ENCODE peak calls at places on chromosome 11, in five cellular contexts. I is mucosa of gallbladder, P is Kasumi-1, E is AG10803, M is thoracic aorta. V is an unnamed sample.
A peak's percentile ranks its signal among the peaks of the same experiment; 100 is the strongest.

GRCh38 chr11:33694346-33695050 is 6.1 kb downstream of the C11orf91 start:
- DNase-seq in I (no peak), M (no peak), P (peak; percentile 15), E (no peak), V (no peak)

GRCh38 chr11:76835928-76836612 is 24.6 kb upstream of the ACER3 start:
- DNase-seq in M (no peak), I (peak; percentile 78), P (no peak), E (peak; percentile 95), V (no peak)

GRCh38 chr11:115581871-115582639 is 77.8 kb upstream of the CADM1 start:
- DNase-seq in P (no peak), M (no peak), I (no peak), E (peak; percentile 4), V (no peak)

GRCh38 chr11:103676413-103676812 is 360.0 kb upstream of the DDI1 start:
- DNase-seq in E (peak; percentile 73), P (peak; percentile 17), M (no peak), I (no peak), V (no peak)

GRCh38 chr11:37948258-37948657 is 1350.2 kb upstream of the RAG2 start:
- DNase-seq in P (no peak), E (no peak), M (no peak), I (no peak), V (no peak)

GRCh38 chr11:75383246-75383645 is 16.1 kb upstream of the RPS3 start:
- DNase-seq in P (peak; percentile 39), I (no peak), M (no peak), E (no peak), V (no peak)

GRCh38 chr11:128323381-128323780 is 264.0 kb downstream of the ETS1 start:
- DNase-seq in E (peak; percentile 43), M (no peak), I (no peak), P (no peak), V (no peak)

GRCh38 chr11:44263711-44264110 is 46.2 kb downstream of the ALX4 start:
- DNase-seq in P (no peak), M (no peak), E (no peak), I (no peak), V (no peak)

GRCh38 chr11:77821349-77821851 is 456 bp downstream of the AAMDC start:
- DNase-seq in I (peak; percentile 12), P (no peak), M (no peak), E (peak; percentile 38), V (no peak)

V was measured in hippocampal formation.